ENCODE peak calls at places on chromosomes 5 and 9, in seven cellular contexts. L, X, J, D, B, P and A are unnamed samples.

GRCh38 chr9:95249986-95250385 is 67.5 kb downstream of the FANCC start:
- DNase-seq in L (no peak), X (no peak), J (no peak), D (no peak), B (no peak), P (no peak), A (peak)

GRCh38 chr9:97940707-97941106 is 2.7 kb upstream of the HEMGN start:
- DNase-seq in L (no peak), X (no peak), J (no peak), D (no peak), B (no peak), P (no peak), A (no peak)

GRCh38 chr9:83299556-83299955 is 236.6 kb upstream of the RASEF start:
- DNase-seq in L (no peak), X (no peak), J (no peak), D (no peak), B (peak), P (peak), A (no peak)

GRCh38 chr5:144467795-144468194 is 297.1 kb downstream of the KCTD16 start:
- DNase-seq in L (peak), X (peak), J (peak), D (no peak), B (peak), P (no peak), A (peak)

GRCh38 chr9:83451308-83451707 is 86.9 kb downstream of the FRMD3 start:
- DNase-seq in L (no peak), X (no peak), J (no peak), D (no peak), B (no peak), P (peak), A (peak)

GRCh38 chr9:112629890-112630485 is 87.9 kb downstream of the INIP start:
- DNase-seq in L (no peak), X (peak), J (no peak), D (no peak), B (no peak), P (no peak), A (peak)

GRCh38 chr5:171899792-171900191 is 106.6 kb downstream of the FBXW11 start:
- DNase-seq in L (no peak), X (no peak), J (no peak), D (no peak), B (no peak), P (peak), A (peak)

GRCh38 chr5:94376672-94377345 is 241.6 kb downstream of the KIAA0825 start:
- DNase-seq in L (no peak), X (no peak), J (no peak), D (no peak), B (no peak), P (no peak), A (no peak)

GRCh38 chr9:126347911-126348760 is 21.5 kb downstream of the MVB12B start:
- DNase-seq in L (no peak), X (no peak), J (peak), D (no peak), B (no peak), P (no peak), A (peak)

GRCh38 chr5:156934450-156935211 is 28.4 kb downstream of the TIMD4 start:
- DNase-seq in L (no peak), X (no peak), J (no peak), D (no peak), B (no peak), P (no peak), A (peak)

GRCh38 chr5:132225165-132226032 is 2.3 kb downstream of the P4HA2 start:
- DNase-seq in L (peak), X (no peak), J (peak), D (no peak), B (peak), P (peak), A (no peak)

GRCh38 chr5:165086424-165086823 is 1581.0 kb downstream of the MAT2B start:
- DNase-seq in L (no peak), X (no peak), J (no peak), D (no peak), B (no peak), P (no peak), A (no peak)

GRCh38 chr5:7828269-7828668 is 22.7 kb downstream of the CFAP90 start:
- DNase-seq in L (no peak), X (no peak), J (no peak), D (no peak), B (no peak), P (no peak), A (no peak)

GRCh38 chr5:6784481-6784880 is 71.2 kb downstream of the TENT4A start:
- DNase-seq in L (no peak), X (no peak), J (no peak), D (no peak), B (no peak), P (no peak), A (no peak)

GRCh38 chr5:136129445-136129844 is 3.2 kb upstream of the SMAD5 start:
- DNase-seq in L (no peak), X (no peak), J (no peak), D (no peak), B (no peak), P (peak), A (no peak)

GRCh38 chr9:128916204-128916603 is 4.6 kb upstream of the PHYHD1 start:
- DNase-seq in L (no peak), X (no peak), J (no peak), D (no peak), B (no peak), P (peak), A (no peak)

GRCh38 chr5:28877050-28877449 is 1838.7 kb upstream of the CDH9 start:
- DNase-seq in L (no peak), X (no peak), J (no peak), D (no peak), B (no peak), P (no peak), A (no peak)

GRCh38 chr9:117464941-117465616 is 50.2 kb upstream of the ASTN2 start:
- DNase-seq in L (no peak), X (no peak), J (no peak), D (no peak), B (no peak), P (no peak), A (no peak)

GRCh38 chr9:106481003-106481614 is 381.9 kb upstream of the ZNF462 start:
- DNase-seq in L (no peak), X (no peak), J (no peak), D (no peak), B (no peak), P (no peak), A (no peak)

GRCh38 chr5:175609504-175609903 is 48.4 kb upstream of the HRH2 start:
- DNase-seq in L (no peak), X (no peak), J (no peak), D (no peak), B (no peak), P (no peak), A (no peak)

GRCh38 chr9:4299006-4299795 is 667 bp downstream of the GLIS3 start:
- DNase-seq in L (peak), X (peak), J (peak), D (no peak), B (peak), P (no peak), A (peak)

GRCh38 chr5:76742586-76742985 is 26.7 kb downstream of the F2R start:
- DNase-seq in L (peak), X (no peak), J (no peak), D (no peak), B (peak), P (no peak), A (peak)

GRCh38 chr5:73534001-73534547 is 31.4 kb downstream of the ANKRA2 start:
- DNase-seq in L (peak), X (no peak), J (no peak), D (no peak), B (peak), P (no peak), A (no peak)

GRCh38 chr5:134226441-134227192 is 744 bp upstream of the PPP2CA start:
- DNase-seq in L (peak), X (no peak), J (no peak), D (no peak), B (peak), P (no peak), A (no peak)

GRCh38 chr5:4348418-4348817 is 752.8 kb downstream of the IRX1 start:
- DNase-seq in L (no peak), X (no peak), J (no peak), D (no peak), B (no peak), P (no peak), A (no peak)

GRCh38 chr9:37559125-37559524 is 17.1 kb downstream of the FBXO10 start:
- DNase-seq in L (no peak), X (no peak), J (no peak), D (no peak), B (no peak), P (no peak), A (no peak)

GRCh38 chr5:170648546-170648945 is 135.0 kb upstream of the GABRP start:
- DNase-seq in L (peak), X (no peak), J (no peak), D (no peak), B (peak), P (no peak), A (no peak)

GRCh38 chr5:101292199-101292598 is 389.1 kb upstream of the ST8SIA4 start:
- DNase-seq in L (no peak), X (no peak), J (no peak), D (no peak), B (no peak), P (no peak), A (no peak)

GRCh38 chr9:103942652-103943051 is 151.5 kb upstream of the SMC2 start:
- DNase-seq in L (no peak), X (no peak), J (no peak), D (no peak), B (no peak), P (no peak), A (no peak)

GRCh38 chr9:125683486-125683885 is 23.5 kb downstream of the MAPKAP1 start:
- DNase-seq in L (peak), X (no peak), J (no peak), D (no peak), B (no peak), P (no peak), A (no peak)

GRCh38 chr5:180866985-180867384 is 5.9 kb upstream of the ZFP62 start:
- DNase-seq in L (no peak), X (no peak), J (no peak), D (no peak), B (no peak), P (no peak), A (no peak)

GRCh38 chr9:94745806-94746540 is 19.5 kb downstream of the AOPEP start:
- DNase-seq in L (no peak), X (no peak), J (no peak), D (no peak), B (no peak), P (no peak), A (peak)

GRCh38 chr5:30600892-30601291 is 592.6 kb upstream of the CDH6 start:
- DNase-seq in L (no peak), X (no peak), J (no peak), D (no peak), B (no peak), P (no peak), A (no peak)

GRCh38 chr9:127662617-127663016 is 44.2 kb upstream of the CFAP157 start:
- DNase-seq in L (no peak), X (no peak), J (no peak), D (no peak), B (no peak), P (no peak), A (no peak)
- H3K23ac ChIP-seq in L (no peak), X (no peak), J (no peak), D (no peak), B (no peak), P (no peak), A (no peak)

GRCh38 chr5:89270901-89271300 is 387.9 kb upstream of the MEF2C start:
- DNase-seq in L (no peak), X (no peak), J (no peak), D (no peak), B (no peak), P (no peak), A (no peak)

GRCh38 chr5:89273289-89273688 is 390.3 kb upstream of the MEF2C start:
- DNase-seq in L (no peak), X (no peak), J (no peak), D (no peak), B (no peak), P (no peak), A (no peak)

GRCh38 chr5:89267764-89268163 is 384.8 kb upstream of the MEF2C start:
- DNase-seq in L (no peak), X (no peak), J (no peak), D (no peak), B (no peak), P (no peak), A (no peak)

GRCh38 chr5:89268460-89268859 is 385.5 kb upstream of the MEF2C start:
- DNase-seq in L (no peak), X (no peak), J (no peak), D (no peak), B (no peak), P (no peak), A (no peak)

GRCh38 chr5:89269721-89270120 is 386.7 kb upstream of the MEF2C start:
- DNase-seq in L (no peak), X (no peak), J (no peak), D (no peak), B (no peak), P (no peak), A (no peak)
- H3K23ac ChIP-seq in L (no peak), X (no peak), J (no peak), D (no peak), B (no peak), P (no peak), A (no peak)

GRCh38 chr5:176670449-176670848 is 23.2 kb downstream of the TSPAN17 start:
- DNase-seq in L (no peak), X (no peak), J (no peak), D (no peak), B (no peak), P (no peak), A (no peak)

GRCh38 chr5:176674799-176675198 is 27.5 kb downstream of the TSPAN17 start:
- DNase-seq in L (no peak), X (no peak), J (no peak), D (no peak), B (no peak), P (no peak), A (no peak)

GRCh38 chr5:176671890-176672615 is 24.8 kb downstream of the TSPAN17 start:
- DNase-seq in L (no peak), X (no peak), J (peak), D (no peak), B (no peak), P (no peak), A (no peak)

GRCh38 chr5:176673651-176674583 is 26.6 kb downstream of the TSPAN17 start:
- DNase-seq in L (no peak), X (no peak), J (no peak), D (no peak), B (no peak), P (no peak), A (no peak)

DNA sequence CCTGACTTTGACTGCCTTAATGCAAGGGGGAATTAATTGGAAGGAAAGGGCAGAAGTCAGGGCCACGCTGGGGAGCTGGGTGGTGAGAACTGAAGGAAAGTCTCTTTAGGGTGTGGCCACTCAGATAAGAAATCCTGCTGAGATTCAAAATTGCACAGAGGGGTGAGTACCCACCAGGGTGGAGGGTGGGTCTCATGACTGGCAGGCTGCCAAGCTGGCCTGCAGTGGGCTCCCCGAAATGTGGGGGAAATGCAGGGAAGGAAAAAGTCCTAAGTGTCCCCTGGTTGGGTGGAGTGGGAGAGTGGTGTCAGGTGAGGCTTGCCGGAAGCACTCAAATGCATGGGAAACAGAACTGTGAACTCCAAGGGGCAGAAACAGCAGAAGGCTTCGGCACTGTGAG is 24.1 kb downstream of the TSPAN17 start:
- DNase-seq in L (no peak), X (no peak), J (no peak), D (no peak), B (no peak), P (no peak), A (no peak)
- H3K23ac ChIP-seq in L (no peak), X (no peak), J (no peak), D (no peak), B (no peak), P (no peak), A (no peak)

GRCh38 chr5:113038714-113039113 is 62.1 kb downstream of the DCP2 start:
- DNase-seq in L (peak), X (no peak), J (no peak), D (no peak), B (no peak), P (peak), A (no peak)
- H3K23ac ChIP-seq in L (no peak), X (no peak), J (no peak), D (no peak), B (no peak), P (no peak), A (no peak)

GRCh38 chr5:40364441-40364840 is 315.3 kb upstream of the PTGER4 start:
- DNase-seq in L (no peak), X (no peak), J (no peak), D (no peak), B (no peak), P (no peak), A (no peak)
- H3K23ac ChIP-seq in L (no peak), X (no peak), J (no peak), D (no peak), B (no peak), P (no peak), A (no peak)

GRCh38 chr5:124952079-124952478 is 205.6 kb upstream of the ZNF608 start:
- DNase-seq in L (peak), X (no peak), J (no peak), D (no peak), B (peak), P (peak), A (no peak)
- H3K23ac ChIP-seq in L (no peak), X (no peak), J (no peak), D (no peak), B (no peak), P (no peak), A (no peak)